ENCODE peak calls at places on chromosomes 6 and 20, in five cellular contexts. E, D, N, M and Z are unnamed samples.

GRCh38 chr6:1901556-1901955 is 291.8 kb downstream of the FOXC1 start:
- DNase-seq in E (no peak), D (no peak), N (no peak), M (no peak), Z (no peak)

GRCh38 chr6:64250126-64250525 is 614.5 kb downstream of the PHF3 start:
- DNase-seq in E (no peak), D (no peak), N (no peak), M (no peak), Z (no peak)

GRCh38 chr6:120211955-120212792 is 862.6 kb upstream of the MAN1A1 start:
- DNase-seq in E (no peak), D (no peak), N (no peak), M (no peak), Z (no peak)

GRCh38 chr6:389622-390021 is 1.9 kb upstream of the IRF4 start:
- DNase-seq in E (no peak), D (no peak), N (peak), M (no peak), Z (no peak)

GRCh38 chr6:131807644-131808459 is at the start of gene ENPP1:
- DNase-seq in E (no peak), D (peak), N (peak), M (peak), Z (no peak)

GRCh38 chr6:154614641-154615040 is 104.2 kb upstream of the CNKSR3 start:
- DNase-seq in E (no peak), D (no peak), N (no peak), M (no peak), Z (no peak)

GRCh38 chr20:20009784-20010253 is 7.3 kb upstream of the NAA20 start:
- DNase-seq in E (no peak), D (no peak), N (no peak), M (peak), Z (no peak)

GRCh38 chr6:110542311-110543024 is 66.1 kb upstream of the SLC22A16 start:
- DNase-seq in E (no peak), D (no peak), N (no peak), M (peak), Z (no peak)

GRCh38 chr20:9617062-9617461 is 102.7 kb downstream of the LAMP5 start:
- DNase-seq in E (peak), D (no peak), N (peak), M (peak), Z (peak)